ENCODE peak calls at places on chromosome 6, in six cellular contexts. Q is choroid plexus epithelial cell, K is neural progenitor cell, V is tibial artery, S is AG10803, G is cardiac muscle cell. D is an unnamed sample.

GRCh38 chr6:128403618-128404444 is 116.6 kb downstream of the PTPRK start:
- DNase-seq in Q (no peak), V (no peak), G (no peak), K (no peak), S (no peak), D (no peak)

GRCh38 chr6:136036601-136037000 is 185.1 kb downstream of the PDE7B start:
- DNase-seq in K (no peak), V (no peak), Q (peak; percentile 51), S (no peak), G (peak; percentile 65), D (no peak)

GRCh38 chr6:113909224-113909856 is 52.2 kb downstream of the MARCKS start:
- DNase-seq in V (no peak), Q (peak; percentile 80), G (peak; percentile 79), K (peak; percentile 80), S (peak; percentile 83), D (peak; percentile 72)

GRCh38 chr6:37785688-37786270 is 33.7 kb upstream of the ZFAND3 start:
- DNase-seq in G (no peak), K (no peak), Q (no peak), S (peak; percentile 59), V (no peak), D (no peak)

GRCh38 chr6:33589723-33590530 is 9.9 kb upstream of the BAK1 start:
- DNase-seq in V (peak; percentile 47), Q (peak; percentile 74), G (peak; percentile 69), S (peak; percentile 80), K (peak; percentile 85), D (peak; percentile 65)

GRCh38 chr6:35776364-35777215 is at the start of gene CLPSL2:
- DNase-seq in Q (no peak), G (peak; percentile 36), S (no peak), V (no peak), K (peak; percentile 71), D (no peak)

GRCh38 chr6:71512256-71512655 is 223.6 kb downstream of the OGFRL1 start:
- DNase-seq in K (no peak), S (no peak), Q (no peak), V (no peak), G (no peak), D (no peak)

GRCh38 chr6:50699086-50699886 is 14.0 kb upstream of the TFAP2D start:
- DNase-seq in G (no peak), Q (no peak), S (peak; percentile 33), K (peak; percentile 69), V (no peak), D (no peak)

GRCh38 chr6:106761160-106761559 is 131.8 kb downstream of the QRSL1 start:
- DNase-seq in Q (no peak), V (no peak), S (no peak), G (no peak), K (no peak), D (no peak)

GRCh38 chr6:112576421-112576820 is 229.3 kb downstream of the RFPL4B start:
- DNase-seq in G (no peak), K (no peak), V (no peak), Q (no peak), S (no peak), D (no peak)

GRCh38 chr6:84220809-84221409 is 6.5 kb downstream of the CEP162 start:
- DNase-seq in Q (peak; percentile 63), K (peak; percentile 15), V (no peak), G (peak; percentile 54), S (peak; percentile 43), D (peak; percentile 7)

GRCh38 chr6:14211596-14211961 is 94.0 kb downstream of the CD83 start:
- DNase-seq in Q (peak; percentile 45), G (peak; percentile 61), K (peak; percentile 95), S (peak; percentile 33), V (peak; percentile 28), D (no peak)

GRCh38 chr6:127120109-127120786 is 1.8 kb downstream of the RSPO3 start:
- DNase-seq in Q (no peak), V (no peak), S (no peak), G (no peak), K (peak; percentile 37), D (no peak)
- H3K4me3 ChIP-seq in Q (peak overlapping the region; percentile 59), V (peak overlapping the region; percentile 60), S (peak overlapping the region; percentile 59), G (peak overlapping the region; percentile 79), K (peak overlapping the region; percentile 67), D (no peak overlapping the region)

GRCh38 chr6:47079638-47080037 is 37.5 kb upstream of the ADGRF1 start:
- DNase-seq in G (no peak), K (no peak), Q (no peak), S (no peak), V (no peak), D (no peak)
- TF ChIP-seq CTCF in G (peak; percentile 25), K (peak; percentile 22), Q (peak; percentile 33), S (peak; percentile 4), V (no peak), D (peak; percentile 26)

DNA sequence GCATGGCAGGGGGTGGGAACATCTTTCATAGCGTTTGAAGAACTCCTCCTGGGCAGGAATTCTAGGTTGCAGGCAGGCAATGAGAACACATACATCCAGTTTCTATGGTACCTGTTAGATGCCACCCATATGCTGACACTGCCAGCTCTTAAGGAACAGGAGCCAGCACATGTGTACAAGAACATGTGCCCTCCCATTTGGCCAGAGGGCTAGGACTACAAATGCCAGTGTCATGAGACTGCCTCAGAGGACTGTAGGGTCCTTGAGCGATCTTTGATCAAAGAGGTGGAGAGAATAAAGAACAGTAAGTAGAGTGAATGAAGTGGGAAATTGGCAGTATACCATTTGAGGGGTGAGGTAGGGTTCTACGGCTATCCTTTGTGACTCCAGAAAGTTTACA is 45.8 kb downstream of the GCLC start:
- DNase-seq in S (no peak), G (no peak), Q (no peak), K (no peak), V (no peak), D (no peak)
- H3K4me3 ChIP-seq in S (no peak overlapping the region), G (no peak overlapping the region), Q (no peak overlapping the region), K (no peak overlapping the region), V (no peak overlapping the region), D (no peak overlapping the region)

GRCh38 chr6:121354764-121355163 is 20.5 kb upstream of the TBC1D32 start:
- DNase-seq in V (no peak), S (no peak), G (no peak), Q (peak; percentile 22), K (no peak), D (no peak)
- TF ChIP-seq CTCF in V (no peak), S (peak; percentile 32), G (peak; percentile 26), Q (peak; percentile 63), K (peak; percentile 55), D (peak; percentile 34)

GRCh38 chr6:148758492-148758891 is 11.7 kb downstream of the UST start:
- DNase-seq in K (no peak), Q (no peak), V (peak; percentile 31), G (peak; percentile 23), S (no peak), D (no peak)
- H3K4me3 ChIP-seq in K (no peak overlapping the region), Q (no peak overlapping the region), V (no peak overlapping the region), G (no peak overlapping the region), S (no peak overlapping the region), D (no peak overlapping the region)

GRCh38 chr6:105024803-105025202 is 67.9 kb downstream of the LIN28B start:
- DNase-seq in V (no peak), Q (no peak), S (no peak), K (no peak), G (no peak), D (no peak)
- TF ChIP-seq CTCF in V (no peak), Q (no peak), S (no peak), K (no peak), G (no peak), D (no peak)

D was measured in HFF-Myc.